ENCODE peak calls at places on chromosomes 7 and 10, in seven cellular contexts. One of them, this sample, is unnamed.

GRCh38 chr10:5632430-5632829 is 34.0 kb downstream of the ASB13 start:
- DNase-seq in cerebellum: no peak
- DNase-seq in ureter: no peak
- DNase-seq in ecto neural progenitor cell: no peak
- DNase-seq in colonic mucosa: peak
- DNase-seq in stimulated activated naive CD8-positive, alpha-beta T cell treated with anti-CD3 and anti-CD28 coated beads, Interleukin-15, Interleukin-2, amounts not matched to agents 100 U/mL and 50 U/mL, for 24 hours: no peak
- DNase-seq in effector CD4-positive, alpha-beta T cell: no peak
- DNase-seq in this sample: no peak

GRCh38 chr10:104327745-104328635 is 10.3 kb downstream of the ITPRIP start:
- DNase-seq in stimulated activated naive CD8-positive, alpha-beta T cell treated with anti-CD3 and anti-CD28 coated beads, Interleukin-15, Interleukin-2, amounts not matched to agents 100 U/mL and 50 U/mL, for 24 hours: no peak
- DNase-seq in effector CD4-positive, alpha-beta T cell: no peak
- DNase-seq in cerebellum: no peak
- DNase-seq in colonic mucosa: no peak
- DNase-seq in ureter: no peak
- DNase-seq in ecto neural progenitor cell: peak
- DNase-seq in this sample: no peak

GRCh38 chr7:5283421-5284303 is 919 bp downstream of the SLC29A4 start:
- DNase-seq in colonic mucosa: peak
- DNase-seq in stimulated activated naive CD8-positive, alpha-beta T cell treated with anti-CD3 and anti-CD28 coated beads, Interleukin-15, Interleukin-2, amounts not matched to agents 100 U/mL and 50 U/mL, for 24 hours: no peak
- DNase-seq in ureter: no peak
- DNase-seq in ecto neural progenitor cell: no peak
- DNase-seq in effector CD4-positive, alpha-beta T cell: no peak
- DNase-seq in cerebellum: no peak
- DNase-seq in this sample: no peak

GRCh38 chr10:73773152-73773879 is 8.5 kb upstream of the CHCHD1 start:
- DNase-seq in colonic mucosa: no peak
- DNase-seq in ureter: no peak
- DNase-seq in stimulated activated naive CD8-positive, alpha-beta T cell treated with anti-CD3 and anti-CD28 coated beads, Interleukin-15, Interleukin-2, amounts not matched to agents 100 U/mL and 50 U/mL, for 24 hours: peak
- DNase-seq in ecto neural progenitor cell: no peak
- DNase-seq in effector CD4-positive, alpha-beta T cell: no peak
- DNase-seq in cerebellum: no peak
- DNase-seq in this sample: no peak

GRCh38 chr10:128628252-128628651 is 502.0 kb upstream of the MKI67 start:
- DNase-seq in cerebellum: no peak
- DNase-seq in stimulated activated naive CD8-positive, alpha-beta T cell treated with anti-CD3 and anti-CD28 coated beads, Interleukin-15, Interleukin-2, amounts not matched to agents 100 U/mL and 50 U/mL, for 24 hours: no peak
- DNase-seq in ecto neural progenitor cell: no peak
- DNase-seq in effector CD4-positive, alpha-beta T cell: no peak
- DNase-seq in ureter: no peak
- DNase-seq in colonic mucosa: no peak
- DNase-seq in this sample: no peak

GRCh38 chr10:60359066-60359465 is 30.6 kb downstream of the ANK3 start:
- DNase-seq in ureter: no peak
- DNase-seq in effector CD4-positive, alpha-beta T cell: no peak
- DNase-seq in colonic mucosa: no peak
- DNase-seq in ecto neural progenitor cell: no peak
- DNase-seq in cerebellum: no peak
- DNase-seq in stimulated activated naive CD8-positive, alpha-beta T cell treated with anti-CD3 and anti-CD28 coated beads, Interleukin-15, Interleukin-2, amounts not matched to agents 100 U/mL and 50 U/mL, for 24 hours: no peak
- DNase-seq in this sample: no peak

GRCh38 chr7:98126311-98127142 is 19.9 kb downstream of the LMTK2 start:
- DNase-seq in effector CD4-positive, alpha-beta T cell: no peak
- DNase-seq in stimulated activated naive CD8-positive, alpha-beta T cell treated with anti-CD3 and anti-CD28 coated beads, Interleukin-15, Interleukin-2, amounts not matched to agents 100 U/mL and 50 U/mL, for 24 hours: no peak
- DNase-seq in cerebellum: no peak
- DNase-seq in ureter: no peak
- DNase-seq in colonic mucosa: no peak
- DNase-seq in ecto neural progenitor cell: no peak
- DNase-seq in this sample: no peak

GRCh38 chr7:30697716-30698460 is 15.6 kb upstream of the CRHR2 start:
- DNase-seq in colonic mucosa: peak
- DNase-seq in stimulated activated naive CD8-positive, alpha-beta T cell treated with anti-CD3 and anti-CD28 coated beads, Interleukin-15, Interleukin-2, amounts not matched to agents 100 U/mL and 50 U/mL, for 24 hours: no peak
- DNase-seq in cerebellum: no peak
- DNase-seq in effector CD4-positive, alpha-beta T cell: no peak
- DNase-seq in ureter: no peak
- DNase-seq in ecto neural progenitor cell: no peak
- DNase-seq in this sample: no peak

GRCh38 chr7:138980575-138981285 is 459 bp downstream of the KIAA1549 start:
- DNase-seq in ureter: no peak
- DNase-seq in colonic mucosa: no peak
- DNase-seq in stimulated activated naive CD8-positive, alpha-beta T cell treated with anti-CD3 and anti-CD28 coated beads, Interleukin-15, Interleukin-2, amounts not matched to agents 100 U/mL and 50 U/mL, for 24 hours: no peak
- DNase-seq in cerebellum: no peak
- DNase-seq in ecto neural progenitor cell: peak
- DNase-seq in effector CD4-positive, alpha-beta T cell: no peak
- DNase-seq in this sample: no peak

GRCh38 chr10:101672536-101672935 is 22.4 kb downstream of the FBXW4 start:
- DNase-seq in stimulated activated naive CD8-positive, alpha-beta T cell treated with anti-CD3 and anti-CD28 coated beads, Interleukin-15, Interleukin-2, amounts not matched to agents 100 U/mL and 50 U/mL, for 24 hours: no peak
- DNase-seq in colonic mucosa: no peak
- DNase-seq in ecto neural progenitor cell: no peak
- DNase-seq in effector CD4-positive, alpha-beta T cell: no peak
- DNase-seq in ureter: no peak
- DNase-seq in cerebellum: no peak
- DNase-seq in this sample: no peak

GRCh38 chr10:18607503-18607902 is 43.9 kb downstream of the NSUN6 start:
- DNase-seq in cerebellum: no peak
- DNase-seq in stimulated activated naive CD8-positive, alpha-beta T cell treated with anti-CD3 and anti-CD28 coated beads, Interleukin-15, Interleukin-2, amounts not matched to agents 100 U/mL and 50 U/mL, for 24 hours: no peak
- DNase-seq in colonic mucosa: peak
- DNase-seq in ureter: peak
- DNase-seq in effector CD4-positive, alpha-beta T cell: no peak
- DNase-seq in ecto neural progenitor cell: no peak
- DNase-seq in this sample: no peak

GRCh38 chr7:67653856-67654442 is 657.3 kb downstream of the TYW1 start:
- DNase-seq in effector CD4-positive, alpha-beta T cell: no peak
- DNase-seq in colonic mucosa: no peak
- DNase-seq in cerebellum: no peak
- DNase-seq in ureter: no peak
- DNase-seq in ecto neural progenitor cell: no peak
- DNase-seq in stimulated activated naive CD8-positive, alpha-beta T cell treated with anti-CD3 and anti-CD28 coated beads, Interleukin-15, Interleukin-2, amounts not matched to agents 100 U/mL and 50 U/mL, for 24 hours: no peak
- DNase-seq in this sample: no peak

GRCh38 chr10:121332829-121333765 is 265.1 kb downstream of the FGFR2 start:
- DNase-seq in stimulated activated naive CD8-positive, alpha-beta T cell treated with anti-CD3 and anti-CD28 coated beads, Interleukin-15, Interleukin-2, amounts not matched to agents 100 U/mL and 50 U/mL, for 24 hours: no peak
- DNase-seq in cerebellum: no peak
- DNase-seq in ecto neural progenitor cell: no peak
- DNase-seq in colonic mucosa: no peak
- DNase-seq in effector CD4-positive, alpha-beta T cell: no peak
- DNase-seq in ureter: peak
- DNase-seq in this sample: no peak

GRCh38 chr10:7432884-7433726 is 22.3 kb upstream of the SFMBT2 start:
- DNase-seq in cerebellum: no peak
- DNase-seq in effector CD4-positive, alpha-beta T cell: no peak
- DNase-seq in colonic mucosa: no peak
- DNase-seq in ureter: no peak
- DNase-seq in stimulated activated naive CD8-positive, alpha-beta T cell treated with anti-CD3 and anti-CD28 coated beads, Interleukin-15, Interleukin-2, amounts not matched to agents 100 U/mL and 50 U/mL, for 24 hours: no peak
- DNase-seq in ecto neural progenitor cell: no peak
- DNase-seq in this sample: no peak

GRCh38 chr10:102812213-102812876 is 24.9 kb downstream of the CYP17A1 start:
- DNase-seq in ecto neural progenitor cell: no peak
- DNase-seq in ureter: no peak
- DNase-seq in colonic mucosa: no peak
- DNase-seq in effector CD4-positive, alpha-beta T cell: no peak
- DNase-seq in cerebellum: no peak
- DNase-seq in stimulated activated naive CD8-positive, alpha-beta T cell treated with anti-CD3 and anti-CD28 coated beads, Interleukin-15, Interleukin-2, amounts not matched to agents 100 U/mL and 50 U/mL, for 24 hours: no peak
- DNase-seq in this sample: no peak

GRCh38 chr10:72862957-72863356 is 30.6 kb upstream of the OIT3 start:
- DNase-seq in stimulated activated naive CD8-positive, alpha-beta T cell treated with anti-CD3 and anti-CD28 coated beads, Interleukin-15, Interleukin-2, amounts not matched to agents 100 U/mL and 50 U/mL, for 24 hours: no peak
- DNase-seq in ureter: no peak
- DNase-seq in cerebellum: no peak
- DNase-seq in effector CD4-positive, alpha-beta T cell: no peak
- DNase-seq in ecto neural progenitor cell: no peak
- DNase-seq in colonic mucosa: no peak
- DNase-seq in this sample: no peak

GRCh38 chr10:63700209-63700934 is 179.2 kb downstream of the REEP3 start:
- DNase-seq in colonic mucosa: no peak
- DNase-seq in effector CD4-positive, alpha-beta T cell: no peak
- DNase-seq in ecto neural progenitor cell: no peak
- DNase-seq in stimulated activated naive CD8-positive, alpha-beta T cell treated with anti-CD3 and anti-CD28 coated beads, Interleukin-15, Interleukin-2, amounts not matched to agents 100 U/mL and 50 U/mL, for 24 hours: peak
- DNase-seq in ureter: no peak
- DNase-seq in cerebellum: no peak
- DNase-seq in this sample: no peak

GRCh38 chr7:155804897-155805825 is 7.1 kb downstream of the SHH start:
- DNase-seq in colonic mucosa: peak
- DNase-seq in ecto neural progenitor cell: peak
- DNase-seq in effector CD4-positive, alpha-beta T cell: peak
- DNase-seq in cerebellum: peak
- DNase-seq in stimulated activated naive CD8-positive, alpha-beta T cell treated with anti-CD3 and anti-CD28 coated beads, Interleukin-15, Interleukin-2, amounts not matched to agents 100 U/mL and 50 U/mL, for 24 hours: peak
- DNase-seq in ureter: no peak
- DNase-seq in this sample: peak

This sample was measured in activated gamma-delta T cell treated with anti-CD3 and anti-CD28 coated beads, Interleukin-2, amount 50 U/mL, for 16 hours.